ENCODE peak calls at places on chromosomes 11 and 22, in four cellular contexts. S is cardiac muscle cell, C is HFF-Myc, H is dorsolateral prefrontal cortex. L is an unnamed sample.

GRCh38 chr22:44995715-44996114 is 14.1 kb downstream of the PHF21B start:
- DNase-seq in S (no peak), C (no peak), H (no peak), L (no peak)

GRCh38 chr11:95076416-95076815 is 9.7 kb downstream of the SRSF8 start:
- DNase-seq in S (no peak), C (no peak), H (no peak), L (peak)

GRCh38 chr22:22214819-22215329 is 29.7 kb upstream of the VPREB1 start:
- DNase-seq in S (no peak), C (no peak), H (no peak), L (no peak)

GRCh38 chr11:19404787-19405186 is 164.0 kb upstream of the E2F8 start:
- DNase-seq in S (no peak), C (no peak), H (no peak), L (no peak)

GRCh38 chr11:12411806-12412727 is 34.7 kb downstream of the PARVA start:
- DNase-seq in S (peak), C (peak), H (no peak), L (no peak)

GRCh38 chr11:76380161-76380976 is 563 bp downstream of the THAP12 start:
- DNase-seq in S (peak), C (no peak), H (no peak), L (no peak)

GRCh38 chr11:17672469-17672868 is 46.9 kb upstream of the MYOD1 start:
- DNase-seq in S (no peak), C (no peak), H (no peak), L (no peak)

GRCh38 chr11:131229221-131229620 is 141.2 kb upstream of the NTM start:
- DNase-seq in S (no peak), C (no peak), H (no peak), L (no peak)

GRCh38 chr11:19789840-19790710 is 77.4 kb downstream of the NAV2 start:
- DNase-seq in S (no peak), C (no peak), H (no peak), L (no peak)

GRCh38 chr22:17724678-17725464 is 49.4 kb downstream of the BID start:
- DNase-seq in S (peak), C (no peak), H (no peak), L (no peak)

GRCh38 chr11:122808494-122808893 is 29.8 kb upstream of the CRTAM start:
- DNase-seq in S (no peak), C (peak), H (no peak), L (no peak)

GRCh38 chr11:33692013-33692504 is 8.6 kb downstream of the C11orf91 start:
- DNase-seq in S (no peak), C (peak), H (peak), L (peak)

GRCh38 chr22:23070418-23071162 is at the start of gene GNAZ:
- DNase-seq in S (peak), C (no peak), H (no peak), L (no peak)

GRCh38 chr11:44521148-44521547 is 44.3 kb upstream of the CD82 start:
- DNase-seq in S (no peak), C (no peak), H (no peak), L (no peak)

GRCh38 chr11:125942276-125942611 is 3.6 kb upstream of the VSIG10L2 start:
- DNase-seq in S (no peak), C (no peak), H (no peak), L (no peak)

GRCh38 chr11:125941606-125942275 is 4.1 kb upstream of the VSIG10L2 start:
- DNase-seq in S (peak), C (no peak), H (peak), L (no peak)

GRCh38 chr11:125940145-125940544 is 5.7 kb upstream of the VSIG10L2 start:
- DNase-seq in S (no peak), C (no peak), H (no peak), L (no peak)

GRCh38 chr11:125942771-125943428 is 2.9 kb upstream of the VSIG10L2 start:
- DNase-seq in S (no peak), C (no peak), H (peak), L (no peak)

GRCh38 chr11:125941241-125941605 is 4.6 kb upstream of the VSIG10L2 start:
- DNase-seq in S (no peak), C (no peak), H (peak), L (no peak)
- H3K4me3 ChIP-seq in S (no peak), C (no peak), H (no peak), L (no peak)

DNA sequence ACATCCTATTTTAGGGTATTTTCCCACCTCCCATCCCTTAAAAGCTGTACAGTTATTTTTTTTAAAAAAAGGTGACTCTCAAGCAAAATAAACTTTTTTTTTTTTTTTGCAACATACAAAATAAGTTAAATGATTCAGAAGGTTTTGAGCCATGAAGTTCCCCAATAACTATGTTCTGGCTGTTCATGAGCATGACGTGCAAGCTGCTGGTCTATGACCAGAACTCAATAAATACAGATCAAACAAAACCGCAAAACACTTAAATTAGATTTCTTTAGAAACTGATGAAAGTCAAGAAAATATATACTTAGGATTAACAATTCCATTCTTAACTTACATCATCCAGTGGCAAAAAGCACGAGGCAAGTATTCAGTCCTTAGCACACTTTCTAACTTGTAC is 24.1 kb upstream of the CLNS1A start:
- DNase-seq in S (no peak), C (no peak), H (no peak), L (no peak)
- TF ChIP-seq CTCF in S (no peak), C (no peak), H (no peak), L (no peak)

DNA sequence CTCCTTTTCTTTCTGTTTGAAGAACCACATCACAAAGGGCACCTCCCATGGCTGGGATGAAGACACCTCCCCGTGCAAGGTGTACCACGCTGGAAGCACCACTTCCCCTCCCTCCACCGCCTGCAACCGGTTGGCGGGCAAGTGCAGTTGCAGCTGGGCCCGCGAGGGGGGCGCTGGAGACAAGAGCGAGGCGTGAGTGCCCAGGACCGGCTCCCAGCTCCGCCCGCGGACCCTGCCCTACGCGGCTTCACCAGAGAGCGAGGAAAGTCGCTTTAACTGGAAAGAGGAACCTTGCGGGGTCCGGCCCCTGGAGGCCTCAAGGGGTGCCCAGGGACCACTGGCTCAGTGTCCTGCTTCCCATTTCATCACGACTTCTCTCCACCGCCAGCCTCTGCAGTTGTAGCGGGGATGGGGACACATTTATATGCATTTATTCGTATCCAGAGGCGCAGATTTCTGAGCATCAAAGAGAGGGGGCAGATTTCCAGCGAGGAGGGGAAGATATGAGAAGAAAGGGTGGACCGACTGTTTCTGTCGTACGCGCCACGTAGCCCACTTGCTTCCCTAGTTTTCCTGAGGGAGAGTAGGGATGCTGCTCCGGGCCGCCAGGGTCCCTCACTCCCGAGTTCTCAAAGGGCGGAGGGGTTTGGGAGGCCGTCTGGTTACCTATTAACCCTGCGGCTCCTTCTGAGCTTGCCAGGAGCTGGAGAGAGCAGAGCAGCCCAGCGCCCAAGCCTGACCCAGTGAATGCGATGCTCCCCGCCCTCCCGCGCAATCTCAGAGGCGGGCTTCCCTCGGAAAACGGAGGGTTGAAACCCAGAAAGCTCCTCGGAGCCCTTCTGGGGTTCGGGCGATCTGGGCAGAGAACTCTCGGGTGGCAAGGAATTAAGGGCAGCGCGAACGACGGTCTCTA is 3.5 kb downstream of the ESAM start:
- DNase-seq in S (peak), C (no peak), H (peak), L (no peak)
- H3K4me3 ChIP-seq in S (peak), C (peak), H (peak), L (no peak)

GRCh38 chr11:102268083-102268984 is 49.0 kb upstream of the BIRC3 start:
- DNase-seq in S (peak), C (no peak), H (no peak), L (no peak)
- TF ChIP-seq CTCF in S (peak), C (no peak), H (peak), L (no peak)

GRCh38 chr22:37748659-37749058 is 51.8 kb downstream of the TRIOBP start:
- DNase-seq in S (no peak), C (no peak), H (no peak), L (no peak)
- H3K4me3 ChIP-seq in S (no peak), C (peak), H (no peak), L (no peak)

DNA sequence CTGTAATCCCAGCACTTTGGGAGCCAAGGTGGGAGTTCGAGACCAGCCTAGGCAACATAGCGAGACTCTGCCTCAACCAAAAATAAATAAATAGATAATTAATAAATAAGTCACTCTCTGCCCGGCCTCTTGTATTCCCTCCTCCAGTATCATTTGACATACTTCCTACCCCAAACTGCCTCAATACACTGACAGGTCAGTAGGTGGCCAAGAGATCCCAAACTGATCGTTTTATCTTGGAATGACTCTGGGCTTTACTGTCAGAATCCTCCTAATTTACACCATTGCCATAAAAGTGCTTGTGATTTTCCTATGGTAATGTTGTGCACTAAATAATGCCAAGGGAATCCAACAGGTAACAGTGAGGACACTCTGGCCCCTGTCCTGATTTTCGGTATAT is 94.2 kb downstream of the PDHX start:
- DNase-seq in S (no peak), C (no peak), H (no peak), L (no peak)
- TF ChIP-seq CTCF in S (no peak), C (no peak), H (no peak), L (no peak)